ENCODE peak calls at places on chromosome 11, in nine cellular contexts. S, F, D, G, T, U, Q, A and I are unnamed samples.
A peak's percentile ranks its signal among the peaks of the same experiment; 100 is the strongest.

GRCh38 chr11:57432714-57433163 is 5.8 kb upstream of the SLC43A3 start:
- DNase-seq in S (no peak), F (no peak), D (peak; percentile 93), G (no peak), T (no peak), U (no peak), Q (no peak), A (no peak), I (no peak)

GRCh38 chr11:17019231-17019630 is 5.0 kb upstream of the PLEKHA7 start:
- DNase-seq in S (no peak), F (no peak), D (no peak), G (no peak), T (no peak), U (no peak), Q (no peak), A (no peak), I (no peak)

GRCh38 chr11:78802058-78802633 is 227.5 kb upstream of the NARS2 start:
- DNase-seq in S (no peak), F (no peak), D (no peak), G (no peak), T (no peak), U (peak; percentile 43), Q (no peak), A (no peak), I (no peak)

GRCh38 chr11:36304349-36304748 is 8.3 kb downstream of the PRR5L start:
- DNase-seq in S (no peak), F (no peak), D (peak; percentile 20), G (no peak), T (no peak), U (no peak), Q (no peak), A (no peak), I (no peak)

GRCh38 chr11:64891880-64892279 is 13.5 kb upstream of the EHD1 start:
- DNase-seq in S (no peak), F (no peak), D (no peak), G (no peak), T (no peak), U (no peak), Q (no peak), A (no peak), I (no peak)

GRCh38 chr11:78691215-78691614 is 116.6 kb upstream of the NARS2 start:
- DNase-seq in S (no peak), F (no peak), D (no peak), G (no peak), T (no peak), U (no peak), Q (no peak), A (no peak), I (no peak)

GRCh38 chr11:73139476-73140198 is 2.5 kb downstream of the FCHSD2 start:
- DNase-seq in S (no peak), F (no peak), D (peak; percentile 49), G (no peak), T (no peak), U (no peak), Q (no peak), A (no peak), I (no peak)

GRCh38 chr11:34727228-34727737 is 106.4 kb downstream of the EHF start:
- DNase-seq in S (no peak), F (no peak), D (no peak), G (no peak), T (no peak), U (no peak), Q (no peak), A (no peak), I (no peak)

GRCh38 chr11:106917973-106918372 is 100.3 kb downstream of the GUCY1A2 start:
- DNase-seq in S (no peak), F (peak; percentile 12), D (peak; percentile 0), G (no peak), T (no peak), U (peak; percentile 24), Q (no peak), A (no peak), I (no peak)

GRCh38 chr11:118415051-118415738 is 13.8 kb downstream of the ATP5MG start:
- DNase-seq in S (no peak), F (no peak), D (no peak), G (no peak), T (no peak), U (no peak), Q (no peak), A (no peak), I (no peak)

GRCh38 chr11:124769804-124770774 is 8.0 kb upstream of the ESAM start:
- DNase-seq in S (no peak), F (no peak), D (peak; percentile 35), G (no peak), T (no peak), U (no peak), Q (no peak), A (no peak), I (no peak)

GRCh38 chr11:10275714-10276113 is 18.3 kb downstream of the SBF2 start:
- DNase-seq in S (no peak), F (no peak), D (no peak), G (no peak), T (no peak), U (no peak), Q (no peak), A (no peak), I (no peak)

GRCh38 chr11:83367745-83368144 is 81.6 kb upstream of the CCDC90B start:
- DNase-seq in S (no peak), F (no peak), D (no peak), G (no peak), T (no peak), U (peak; percentile 65), Q (no peak), A (no peak), I (no peak)

GRCh38 chr11:83374311-83374710 is 88.1 kb upstream of the CCDC90B start:
- DNase-seq in S (no peak), F (no peak), D (no peak), G (no peak), T (no peak), U (no peak), Q (no peak), A (no peak), I (no peak)

DNA sequence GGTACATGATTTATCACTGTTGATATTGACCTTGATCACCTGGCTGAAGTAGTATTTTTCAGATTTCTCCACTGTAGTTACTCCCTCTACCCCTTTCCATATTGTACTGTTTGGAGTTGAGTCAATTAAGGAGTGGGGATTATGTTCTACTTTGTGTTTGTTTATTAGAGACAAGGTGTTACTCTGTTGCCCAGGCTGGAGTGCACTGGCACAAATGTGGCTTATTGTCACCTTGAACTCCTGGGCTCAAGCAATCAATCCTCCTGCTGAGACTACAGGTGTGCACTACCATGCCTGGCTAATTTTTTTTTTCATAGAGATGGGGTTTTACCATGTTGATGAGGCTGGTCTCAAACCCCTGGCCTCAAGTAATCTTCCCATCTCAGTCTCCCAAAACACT is 85.3 kb upstream of the CCDC90B start:
- DNase-seq in S (no peak), F (no peak), D (no peak), G (no peak), T (no peak), U (no peak), Q (no peak), A (no peak), I (no peak)
- H3K27ac ChIP-seq in S (no peak overlapping the region), F (no peak overlapping the region), D (no peak overlapping the region), G (no peak overlapping the region), T (no peak overlapping the region), U (no peak overlapping the region), Q (no peak overlapping the region), A (no peak overlapping the region), I (no peak overlapping the region)

GRCh38 chr11:12356944-12357655 is 20.3 kb upstream of the PARVA start:
- DNase-seq in S (no peak), F (no peak), D (no peak), G (no peak), T (no peak), U (no peak), Q (no peak), A (no peak), I (no peak)
- H3K27ac ChIP-seq in S (no peak overlapping the region), F (no peak overlapping the region), D (no peak overlapping the region), G (no peak overlapping the region), T (no peak overlapping the region), U (no peak overlapping the region), Q (no peak overlapping the region), A (no peak overlapping the region), I (no peak overlapping the region)

DNA sequence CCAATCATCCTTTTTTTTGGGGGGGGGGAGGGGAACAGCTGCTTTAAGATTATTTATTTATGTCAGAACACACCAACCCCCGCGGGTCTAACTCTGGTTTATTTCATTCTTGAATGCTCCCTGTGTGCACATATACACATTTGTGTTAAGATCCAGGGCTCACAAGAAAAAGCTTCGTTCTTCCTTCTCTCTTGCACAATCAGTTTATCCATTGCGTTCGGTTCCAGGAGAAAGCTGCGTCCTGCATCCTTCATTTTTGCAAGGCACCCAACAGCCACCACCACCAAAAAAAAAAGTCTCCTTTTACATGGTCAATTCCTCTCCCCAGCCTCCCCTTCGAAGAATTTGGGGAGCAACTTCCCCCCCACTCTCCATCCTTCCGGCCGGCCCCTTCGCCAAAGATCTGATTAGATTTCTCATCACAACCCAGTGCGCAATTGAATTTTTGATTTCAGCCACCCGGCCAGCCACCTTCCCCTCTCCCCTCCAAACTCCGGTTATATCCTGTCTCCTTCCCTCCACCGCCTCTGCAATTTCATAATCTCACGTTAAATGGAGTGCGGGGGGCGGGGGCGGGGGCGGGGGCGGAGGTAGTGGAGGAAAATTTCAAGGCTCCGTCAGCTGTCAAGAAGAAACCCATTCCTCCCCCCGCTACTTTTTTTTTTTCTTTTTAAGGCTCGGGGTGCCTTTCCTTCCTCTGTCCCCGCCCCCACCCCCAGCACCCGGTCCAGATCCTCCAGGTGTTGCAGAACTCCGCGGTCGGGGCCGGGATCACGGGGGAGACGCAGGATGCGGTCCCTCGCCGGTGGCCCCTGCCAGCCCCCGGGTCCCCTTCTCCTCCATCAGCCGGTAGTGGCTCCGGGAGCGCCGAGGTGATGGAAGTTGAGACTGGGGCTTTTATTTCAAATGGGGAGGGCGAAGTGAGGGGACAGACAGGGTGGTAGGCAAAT is 1166.5 kb downstream of the LRRC4C start:
- DNase-seq in S (no peak), F (no peak), D (no peak), G (no peak), T (no peak), U (peak; percentile 46), Q (peak; percentile 62), A (no peak), I (peak; percentile 15)
- H3K27ac ChIP-seq in S (peak overlapping the region; percentile 24), F (no peak overlapping the region), D (no peak overlapping the region), G (peak overlapping the region; percentile 65), T (no peak overlapping the region), U (no peak overlapping the region), Q (no peak overlapping the region), A (peak overlapping the region; percentile 52), I (peak overlapping the region; percentile 93)

GRCh38 chr11:68028802-68029475 is 1.5 kb upstream of the NDUFS8 start:
- DNase-seq in S (no peak), F (no peak), D (peak; percentile 65), G (no peak), T (no peak), U (no peak), Q (no peak), A (no peak), I (no peak)

GRCh38 chr11:68026391-68027105 is 3.9 kb upstream of the NDUFS8 start:
- DNase-seq in S (no peak), F (no peak), D (no peak), G (no peak), T (no peak), U (no peak), Q (no peak), A (no peak), I (no peak)

GRCh38 chr11:68025047-68025446 is 5.4 kb upstream of the NDUFS8 start:
- DNase-seq in S (no peak), F (no peak), D (no peak), G (no peak), T (no peak), U (no peak), Q (no peak), A (no peak), I (no peak)

GRCh38 chr11:68030318-68031135 is at the start of gene NDUFS8:
- DNase-seq in S (peak; percentile 92), F (peak; percentile 99), D (peak; percentile 99), G (peak; percentile 97), T (peak; percentile 98), U (peak; percentile 98), Q (peak; percentile 99), A (peak; percentile 96), I (peak; percentile 93)

GRCh38 chr11:68027667-68028066 is 2.8 kb upstream of the NDUFS8 start:
- DNase-seq in S (no peak), F (no peak), D (no peak), G (no peak), T (no peak), U (no peak), Q (no peak), A (no peak), I (no peak)
- H3K27ac ChIP-seq in S (no peak overlapping the region), F (no peak overlapping the region), D (peak overlapping the region; percentile 77), G (no peak overlapping the region), T (no peak overlapping the region), U (no peak overlapping the region), Q (no peak overlapping the region), A (no peak overlapping the region), I (no peak overlapping the region)